ENCODE peak calls at places on chromosome 16, in four cellular contexts. One of them, this sample, is unnamed.
A peak's percentile ranks its signal among the peaks of the same experiment; 100 is the strongest.

GRCh38 chr16:27222499-27223225 is 19.3 kb downstream of the KDM8 start:
- DNase-seq in GM12878: no peak
- DNase-seq in A549: no peak
- DNase-seq in HepG2: no peak
- DNase-seq in this sample: no peak

GRCh38 chr16:19095699-19096098 is 18.1 kb upstream of the ITPRIPL2 start:
- DNase-seq in HepG2: no peak
- DNase-seq in A549: peak; percentile 38
- DNase-seq in GM12878: no peak
- DNase-seq in this sample: no peak

GRCh38 chr16:11361751-11362742 is 16.8 kb downstream of the RMI2 start:
- DNase-seq in HepG2: no peak
- DNase-seq in A549: no peak
- DNase-seq in GM12878: peak; percentile 45
- DNase-seq in this sample: no peak

GRCh38 chr16:6937641-6938040 is 395.0 kb upstream of the RBFOX1 start:
- DNase-seq in GM12878: no peak
- DNase-seq in A549: no peak
- DNase-seq in HepG2: no peak
- DNase-seq in this sample: no peak

GRCh38 chr16:69465083-69465721 is 40.8 kb downstream of the CYB5B start:
- DNase-seq in A549: peak; percentile 33
- DNase-seq in GM12878: peak; percentile 59
- DNase-seq in HepG2: peak; percentile 45
- DNase-seq in this sample: no peak

GRCh38 chr16:75288181-75288580 is 36.8 kb upstream of the BCAR1 start:
- DNase-seq in HepG2: no peak
- DNase-seq in A549: no peak
- DNase-seq in GM12878: no peak
- DNase-seq in this sample: no peak

GRCh38 chr16:72819345-72819744 is 228.6 kb downstream of the ZFHX3 start:
- DNase-seq in HepG2: no peak
- DNase-seq in A549: no peak
- DNase-seq in GM12878: no peak
- DNase-seq in this sample: no peak

GRCh38 chr16:68778551-68779231 is 41.6 kb downstream of the CDH1 start:
- DNase-seq in A549: no peak
- DNase-seq in HepG2: no peak
- DNase-seq in GM12878: no peak
- DNase-seq in this sample: no peak

GRCh38 chr16:72270531-72270930 is 98.6 kb upstream of the PMFBP1 start:
- DNase-seq in A549: no peak
- DNase-seq in HepG2: no peak
- DNase-seq in GM12878: no peak
- DNase-seq in this sample: no peak

GRCh38 chr16:75861981-75862380 is 135.7 kb upstream of the CPHXL start:
- DNase-seq in A549: no peak
- DNase-seq in HepG2: no peak
- DNase-seq in GM12878: no peak
- DNase-seq in this sample: no peak

GRCh38 chr16:85689950-85690320 is 1.2 kb upstream of the GINS2 start:
- DNase-seq in GM12878: no peak
- DNase-seq in A549: no peak
- DNase-seq in HepG2: no peak
- DNase-seq in this sample: no peak

GRCh38 chr16:85800321-85800669 is 800 bp downstream of the COX4I1 start:
- DNase-seq in A549: no peak
- DNase-seq in GM12878: no peak
- DNase-seq in HepG2: peak; percentile 18
- DNase-seq in this sample: no peak

GRCh38 chr16:6857575-6857974 is 475.1 kb upstream of the RBFOX1 start:
- DNase-seq in GM12878: no peak
- DNase-seq in A549: no peak
- DNase-seq in HepG2: no peak
- DNase-seq in this sample: no peak

GRCh38 chr16:27698266-27698665 is 148.3 kb downstream of the KATNIP start:
- DNase-seq in GM12878: no peak
- DNase-seq in A549: no peak
- DNase-seq in HepG2: no peak
- DNase-seq in this sample: peak; percentile 95

GRCh38 chr16:9098377-9099090 is 7.1 kb downstream of the HAPSTR1 start:
- DNase-seq in HepG2: no peak
- DNase-seq in A549: no peak
- DNase-seq in GM12878: no peak
- DNase-seq in this sample: no peak

GRCh38 chr16:66274335-66275110 is 92.0 kb upstream of the CDH5 start:
- DNase-seq in GM12878: no peak
- DNase-seq in A549: peak; percentile 44
- DNase-seq in HepG2: peak; percentile 20
- DNase-seq in this sample: no peak

GRCh38 chr16:22665803-22666202 is 148.2 kb upstream of the HS3ST2 start:
- DNase-seq in A549: no peak
- DNase-seq in GM12878: no peak
- DNase-seq in HepG2: no peak
- DNase-seq in this sample: no peak

GRCh38 chr16:66427036-66427446 is at the start of gene BEAN1:
- DNase-seq in GM12878: no peak
- DNase-seq in HepG2: no peak
- DNase-seq in A549: no peak
- DNase-seq in this sample: no peak

GRCh38 chr16:17451835-17452234 is 18.9 kb downstream of the XYLT1 start:
- DNase-seq in A549: no peak
- DNase-seq in HepG2: no peak
- DNase-seq in GM12878: no peak
- DNase-seq in this sample: no peak

GRCh38 chr16:84044108-84044488 is 1.5 kb upstream of the SLC38A8 start:
- DNase-seq in A549: peak; percentile 53
- DNase-seq in HepG2: peak; percentile 73
- DNase-seq in GM12878: no peak
- DNase-seq in this sample: peak; percentile 19

GRCh38 chr16:54407596-54407995 is 121.0 kb upstream of the IRX3 start:
- DNase-seq in A549: no peak
- DNase-seq in GM12878: no peak
- DNase-seq in HepG2: no peak
- DNase-seq in this sample: no peak

GRCh38 chr16:82855471-82855870 is 228.7 kb downstream of the CDH13 start:
- DNase-seq in GM12878: no peak
- DNase-seq in HepG2: no peak
- DNase-seq in A549: no peak
- DNase-seq in this sample: no peak

GRCh38 chr16:53372942-53373871 is 61.1 kb upstream of the RBL2 start:
- DNase-seq in HepG2: no peak
- DNase-seq in GM12878: no peak
- DNase-seq in A549: peak; percentile 9
- DNase-seq in this sample: peak; percentile 38

GRCh38 chr16:55760665-55761035 is 72.2 kb downstream of the CES1 start:
- DNase-seq in HepG2: no peak
- DNase-seq in A549: no peak
- DNase-seq in GM12878: no peak
- DNase-seq in this sample: no peak

GRCh38 chr16:19389246-19389645 is 28.4 kb upstream of the TMC5 start:
- DNase-seq in GM12878: peak; percentile 8
- DNase-seq in A549: peak; percentile 68
- DNase-seq in HepG2: peak; percentile 74
- DNase-seq in this sample: no peak

GRCh38 chr16:61915569-61915968 is 120.7 kb downstream of the CDH8 start:
- DNase-seq in A549: no peak
- DNase-seq in HepG2: no peak
- DNase-seq in GM12878: no peak
- DNase-seq in this sample: no peak

GRCh38 chr16:70304892-70305448 is 6.0 kb downstream of the DDX19B start:
- DNase-seq in A549: no peak
- DNase-seq in HepG2: no peak
- DNase-seq in GM12878: no peak
- DNase-seq in this sample: no peak

DNA sequence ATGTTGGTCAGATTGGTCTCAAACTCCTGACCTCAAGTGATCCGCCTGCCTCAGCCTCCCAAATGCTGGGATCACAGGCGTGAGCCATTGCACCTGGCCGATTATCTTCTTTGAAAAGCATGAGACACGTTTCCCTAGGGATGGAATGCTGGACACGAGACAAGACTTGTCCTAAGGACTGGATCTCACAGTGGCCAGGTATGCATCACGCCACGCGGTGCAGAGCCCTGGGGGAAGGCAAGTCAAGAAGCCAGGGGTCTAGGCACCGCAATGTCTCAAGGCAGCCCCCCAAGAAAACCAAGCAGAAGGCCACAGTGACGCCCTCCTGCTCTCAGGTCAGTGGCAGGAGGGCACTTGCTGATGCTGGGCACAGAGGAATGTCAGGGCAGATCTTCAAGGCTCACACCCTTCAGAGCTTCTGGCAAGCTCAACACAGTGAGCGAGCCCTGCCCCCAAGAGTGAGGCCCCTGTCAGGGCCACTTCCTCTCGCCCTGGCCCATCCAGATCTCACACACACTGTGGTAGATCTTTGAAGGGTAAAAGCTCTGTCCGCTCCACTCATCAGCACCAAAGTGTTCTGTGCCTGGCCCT is 134.7 kb downstream of the ZNF778 start:
- DNase-seq in HepG2: no peak
- DNase-seq in A549: no peak
- DNase-seq in GM12878: no peak
- DNase-seq in this sample: no peak
- TF ChIP-seq KDM1A in HepG2: no peak
- TF ChIP-seq KDM1A in A549: no peak
- TF ChIP-seq KDM1A in GM12878: no peak
- TF ChIP-seq KDM1A in this sample: no peak

GRCh38 chr16:57884655-57885133 is 82.4 kb upstream of the KIFC3 start:
- DNase-seq in GM12878: no peak
- DNase-seq in A549: no peak
- DNase-seq in HepG2: no peak
- DNase-seq in this sample: no peak

GRCh38 chr16:57883953-57884654 is 81.8 kb upstream of the KIFC3 start:
- DNase-seq in HepG2: no peak
- DNase-seq in GM12878: no peak
- DNase-seq in A549: no peak
- DNase-seq in this sample: no peak

GRCh38 chr16:57888128-57888527 is 82.8 kb downstream of the CNGB1 start:
- DNase-seq in GM12878: no peak
- DNase-seq in A549: no peak
- DNase-seq in HepG2: no peak
- DNase-seq in this sample: no peak

GRCh38 chr16:57887711-57888110 is 83.2 kb downstream of the CNGB1 start:
- DNase-seq in HepG2: no peak
- DNase-seq in GM12878: no peak
- DNase-seq in A549: no peak
- DNase-seq in this sample: no peak

DNA sequence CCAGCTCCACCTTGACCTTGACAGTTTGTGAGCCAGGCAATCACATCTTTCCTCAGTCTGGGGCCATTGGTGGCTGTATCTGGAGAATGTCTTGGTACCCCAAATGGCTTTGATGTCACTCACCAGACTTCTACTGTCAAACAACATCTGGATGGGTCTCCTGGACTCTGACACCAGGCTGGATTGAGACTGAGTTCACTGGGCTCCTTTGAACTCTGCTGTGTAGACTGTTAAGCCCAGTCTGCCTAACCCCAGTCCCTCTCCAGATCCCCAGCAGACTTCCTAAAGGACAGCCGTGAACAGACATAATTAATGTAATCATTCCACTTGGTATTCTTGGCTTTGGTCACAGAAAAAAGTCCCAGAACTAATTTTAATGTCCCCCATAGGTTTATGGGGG is 84.1 kb upstream of the KIFC3 start:
- DNase-seq in GM12878: no peak
- DNase-seq in A549: no peak
- DNase-seq in HepG2: no peak
- DNase-seq in this sample: no peak
- TF ChIP-seq KDM1A in GM12878: no peak
- TF ChIP-seq KDM1A in A549: no peak
- TF ChIP-seq KDM1A in HepG2: no peak
- TF ChIP-seq KDM1A in this sample: no peak

DNA sequence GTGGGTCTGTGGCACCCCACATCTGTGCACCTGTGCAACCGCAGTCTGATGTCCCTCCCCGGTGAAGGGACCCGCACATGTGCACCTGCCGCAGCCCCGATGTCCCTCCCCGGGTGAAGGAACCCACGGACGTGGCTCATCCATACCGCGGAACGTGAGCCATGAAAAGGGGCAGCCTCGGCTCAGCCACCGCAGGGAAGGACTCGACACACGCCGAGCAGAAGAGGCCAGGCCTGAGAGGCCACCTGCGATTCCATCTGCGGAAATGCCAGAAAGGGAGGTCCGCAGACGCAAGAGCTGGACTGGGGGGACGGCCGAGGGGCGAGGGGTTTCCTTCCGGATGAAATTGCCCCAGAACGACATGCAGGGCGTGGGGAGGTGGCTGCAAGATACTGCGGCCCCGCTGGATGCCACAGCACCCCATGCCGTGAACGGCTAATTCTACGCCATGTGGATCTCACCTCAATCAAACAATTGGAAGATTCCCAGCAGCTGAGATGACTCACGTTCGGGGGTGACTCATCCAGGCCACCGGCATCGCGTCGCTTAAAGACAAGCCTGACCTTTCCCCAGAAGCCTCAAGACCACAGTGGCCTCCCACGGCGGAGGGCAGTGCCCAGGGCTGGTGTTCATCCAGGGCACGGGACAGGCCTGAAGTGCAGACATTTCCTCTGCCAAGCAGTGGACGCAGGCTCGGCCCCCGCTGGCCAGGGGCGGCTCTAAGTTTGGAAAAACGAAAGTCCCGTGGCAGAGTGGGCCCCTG is 21.0 kb downstream of the SOX8 start:
- DNase-seq in GM12878: no peak
- DNase-seq in HepG2: peak; percentile 49
- DNase-seq in A549: peak; percentile 90
- DNase-seq in this sample: no peak
- TF ChIP-seq KDM1A in GM12878: no peak
- TF ChIP-seq KDM1A in HepG2: no peak
- TF ChIP-seq KDM1A in A549: no peak
- TF ChIP-seq KDM1A in this sample: no peak

DNA sequence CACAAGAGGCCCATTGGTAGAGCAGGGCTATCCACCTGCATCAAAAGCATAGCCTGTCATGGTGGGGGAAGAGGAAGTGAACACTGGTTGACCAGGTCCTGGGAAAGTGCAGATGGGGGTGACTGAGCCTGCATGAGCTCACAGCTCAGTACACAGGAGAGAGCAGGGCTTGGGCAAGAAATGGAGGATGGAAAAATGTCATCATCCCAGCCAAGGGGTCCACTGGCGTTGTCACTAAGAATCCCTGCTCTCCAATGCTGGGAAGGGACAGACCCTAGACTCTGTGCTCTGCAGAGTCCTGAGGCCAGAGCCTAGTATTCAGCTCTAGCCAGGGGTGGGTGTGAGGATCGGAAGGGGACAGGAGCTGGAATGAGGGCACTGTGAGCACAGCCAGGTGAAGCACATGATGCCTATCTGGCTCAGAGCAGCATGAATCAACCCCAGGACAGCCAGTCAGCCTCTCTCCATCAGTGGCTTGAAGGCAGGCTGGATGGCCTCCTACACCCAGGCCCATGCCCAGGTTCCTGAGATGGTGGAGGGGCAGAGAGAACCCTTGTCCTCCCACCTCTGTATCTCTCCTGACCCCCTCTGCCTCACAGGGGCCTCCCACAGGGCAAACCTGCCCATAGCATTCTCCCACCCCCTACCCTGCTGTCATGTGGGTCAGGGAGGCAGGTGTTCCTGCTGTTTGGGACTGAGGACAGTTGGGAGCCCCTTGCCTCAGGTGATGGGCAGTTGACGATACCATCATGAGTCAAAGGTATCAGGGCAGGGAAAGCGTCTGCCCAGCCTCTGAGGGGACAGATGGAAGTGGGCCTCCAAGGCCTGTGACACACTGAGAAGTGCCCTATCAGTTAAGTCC is 13.8 kb upstream of the CTCF start:
- DNase-seq in GM12878: no peak
- DNase-seq in HepG2: no peak
- DNase-seq in A549: no peak
- DNase-seq in this sample: no peak
- TF ChIP-seq KDM1A in GM12878: no peak
- TF ChIP-seq KDM1A in HepG2: no peak
- TF ChIP-seq KDM1A in A549: no peak
- TF ChIP-seq KDM1A in this sample: no peak

This sample was measured in H1.